ENCODE peak calls at places on chromosomes 13 and 19, in eight cellular contexts. One of them, this sample, is unnamed. For H3K4me1 and H3K9me3, the result is how much of the 10 kb centered on the place peaks cover.

GRCh38 chr13:45220403-45220802 is 19.6 kb upstream of the KCTD4 start:
- DNase-seq in ovary: no peak
- DNase-seq in body of pancreas: no peak
- DNase-seq in psoas muscle: no peak
- DNase-seq in right lobe of liver: no peak
- DNase-seq in breast epithelium: no peak
- DNase-seq in hepatocyte: no peak
- DNase-seq in aorta: no peak
- DNase-seq in this sample: no peak

GRCh38 chr19:52987221-52987620 is 24.5 kb upstream of the ZNF816 start:
- DNase-seq in ovary: no peak
- DNase-seq in body of pancreas: no peak
- DNase-seq in psoas muscle: no peak
- DNase-seq in right lobe of liver: no peak
- DNase-seq in breast epithelium: no peak
- DNase-seq in hepatocyte: no peak
- DNase-seq in aorta: no peak
- DNase-seq in this sample: no peak

GRCh38 chr13:34647379-34647778 is 294.7 kb upstream of the NBEA start:
- DNase-seq in ovary: no peak
- DNase-seq in body of pancreas: no peak
- DNase-seq in psoas muscle: no peak
- DNase-seq in right lobe of liver: no peak
- DNase-seq in breast epithelium: no peak
- DNase-seq in hepatocyte: no peak
- DNase-seq in aorta: no peak
- DNase-seq in this sample: no peak

GRCh38 chr13:32511482-32511881 is 27.1 kb downstream of the N4BP2L2 start:
- DNase-seq in ovary: no peak
- DNase-seq in body of pancreas: no peak
- DNase-seq in psoas muscle: no peak
- DNase-seq in right lobe of liver: no peak
- DNase-seq in breast epithelium: no peak
- DNase-seq in hepatocyte: no peak
- DNase-seq in aorta: no peak
- DNase-seq in this sample: no peak

GRCh38 chr13:40103864-40104263 is 448.4 kb downstream of the COG6 start:
- DNase-seq in ovary: no peak
- DNase-seq in body of pancreas: no peak
- DNase-seq in psoas muscle: no peak
- DNase-seq in right lobe of liver: no peak
- DNase-seq in breast epithelium: no peak
- DNase-seq in hepatocyte: no peak
- DNase-seq in aorta: no peak
- DNase-seq in this sample: no peak

GRCh38 chr13:99977912-99978780 is 3.4 kb upstream of the ZIC2 start:
- DNase-seq in ovary: no peak
- DNase-seq in body of pancreas: no peak
- DNase-seq in psoas muscle: no peak
- DNase-seq in right lobe of liver: no peak
- DNase-seq in breast epithelium: no peak
- DNase-seq in hepatocyte: no peak
- DNase-seq in aorta: peak
- DNase-seq in this sample: no peak

GRCh38 chr19:34411216-34411615 is 7.0 kb downstream of the PDCD2L start:
- DNase-seq in ovary: no peak
- DNase-seq in body of pancreas: no peak
- DNase-seq in psoas muscle: no peak
- DNase-seq in right lobe of liver: peak
- DNase-seq in breast epithelium: no peak
- DNase-seq in hepatocyte: no peak
- DNase-seq in aorta: no peak
- DNase-seq in this sample: no peak

GRCh38 chr19:13052447-13053232 is 50.0 kb downstream of the LYL1 start:
- DNase-seq in ovary: no peak
- DNase-seq in body of pancreas: no peak
- DNase-seq in psoas muscle: no peak
- DNase-seq in right lobe of liver: no peak
- DNase-seq in breast epithelium: no peak
- DNase-seq in hepatocyte: no peak
- DNase-seq in aorta: no peak
- DNase-seq in this sample: no peak

GRCh38 chr19:12946092-12946845 is 607 bp downstream of the RAD23A start:
- DNase-seq in ovary: peak
- DNase-seq in body of pancreas: peak
- DNase-seq in psoas muscle: peak
- DNase-seq in right lobe of liver: peak
- DNase-seq in breast epithelium: peak
- DNase-seq in hepatocyte: peak
- DNase-seq in aorta: peak
- DNase-seq in this sample: peak

GRCh38 chr19:49119411-49120324 is at the start of gene PPFIA3:
- DNase-seq in ovary: peak
- DNase-seq in body of pancreas: peak
- DNase-seq in psoas muscle: peak
- DNase-seq in right lobe of liver: peak
- DNase-seq in breast epithelium: no peak
- DNase-seq in hepatocyte: peak
- DNase-seq in aorta: peak
- DNase-seq in this sample: peak

GRCh38 chr13:44052843-44053607 is 173.3 kb downstream of the LACC1 start:
- DNase-seq in ovary: peak
- DNase-seq in body of pancreas: peak
- DNase-seq in psoas muscle: no peak
- DNase-seq in right lobe of liver: no peak
- DNase-seq in breast epithelium: peak
- DNase-seq in hepatocyte: peak
- DNase-seq in aorta: peak
- DNase-seq in this sample: no peak

GRCh38 chr13:72536668-72537399 is 190.6 kb downstream of the MZT1 start:
- DNase-seq in ovary: no peak
- DNase-seq in body of pancreas: no peak
- DNase-seq in psoas muscle: no peak
- DNase-seq in right lobe of liver: peak
- DNase-seq in breast epithelium: no peak
- DNase-seq in hepatocyte: peak
- DNase-seq in aorta: no peak
- DNase-seq in this sample: no peak

GRCh38 chr19:46925548-46925950 is 64.8 kb downstream of the ARHGAP35 start:
- DNase-seq in ovary: no peak
- DNase-seq in body of pancreas: peak
- DNase-seq in psoas muscle: no peak
- DNase-seq in right lobe of liver: peak
- DNase-seq in breast epithelium: peak
- DNase-seq in hepatocyte: peak
- DNase-seq in aorta: no peak
- DNase-seq in this sample: no peak

GRCh38 chr19:46922465-46922864 is 61.7 kb downstream of the ARHGAP35 start:
- DNase-seq in ovary: no peak
- DNase-seq in body of pancreas: no peak
- DNase-seq in psoas muscle: no peak
- DNase-seq in right lobe of liver: peak
- DNase-seq in breast epithelium: no peak
- DNase-seq in hepatocyte: no peak
- DNase-seq in aorta: no peak
- DNase-seq in this sample: no peak

GRCh38 chr19:46926201-46927071 is 65.6 kb downstream of the ARHGAP35 start:
- DNase-seq in ovary: no peak
- DNase-seq in body of pancreas: no peak
- DNase-seq in psoas muscle: no peak
- DNase-seq in right lobe of liver: peak
- DNase-seq in breast epithelium: no peak
- DNase-seq in hepatocyte: no peak
- DNase-seq in aorta: no peak
- DNase-seq in this sample: no peak

GRCh38 chr19:46927106-46927505 is 66.3 kb downstream of the ARHGAP35 start:
- DNase-seq in ovary: no peak
- DNase-seq in body of pancreas: no peak
- DNase-seq in psoas muscle: no peak
- DNase-seq in right lobe of liver: peak
- DNase-seq in breast epithelium: no peak
- DNase-seq in hepatocyte: no peak
- DNase-seq in aorta: no peak
- DNase-seq in this sample: no peak

DNA sequence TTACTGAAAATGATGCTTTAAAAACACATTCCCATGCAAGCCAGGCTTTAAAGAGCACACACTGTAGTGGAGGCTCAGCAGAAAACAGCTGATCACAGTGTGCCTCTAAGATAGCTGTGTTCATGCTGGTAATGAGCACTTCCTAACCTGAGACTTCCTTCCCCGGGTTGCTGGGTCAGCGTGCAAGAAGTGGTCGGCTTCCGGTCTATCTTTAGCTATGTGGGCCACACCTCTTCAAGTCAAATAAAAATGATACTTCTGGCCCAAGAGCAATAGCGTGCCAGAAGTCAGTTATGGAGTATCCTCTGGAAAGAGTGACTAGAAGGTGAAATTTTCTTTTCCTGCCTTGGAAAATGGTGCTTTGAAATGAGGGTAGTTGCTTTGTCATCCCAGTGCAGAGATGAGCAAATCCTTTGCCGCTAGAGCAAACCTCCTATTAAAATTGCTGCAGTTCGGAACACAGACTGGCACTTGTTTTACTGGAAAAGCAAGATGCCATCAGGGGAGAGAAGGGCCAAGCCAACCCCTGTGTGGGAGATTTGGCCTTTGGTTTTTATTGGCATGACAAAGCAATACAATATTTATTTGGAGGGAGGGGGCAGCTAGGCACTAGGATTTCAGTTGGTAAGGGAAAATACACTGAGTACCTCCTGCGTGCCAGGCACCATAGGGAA is 64.2 kb downstream of the ARHGAP35 start:
- DNase-seq in ovary: no peak
- DNase-seq in body of pancreas: no peak
- DNase-seq in psoas muscle: no peak
- DNase-seq in right lobe of liver: peak
- DNase-seq in breast epithelium: peak
- DNase-seq in hepatocyte: peak
- DNase-seq in aorta: no peak
- DNase-seq in this sample: no peak
- H3K27ac ChIP-seq in ovary: no peak
- H3K27ac ChIP-seq in body of pancreas: peak
- H3K27ac ChIP-seq in psoas muscle: peak
- H3K27ac ChIP-seq in right lobe of liver: peak
- H3K27ac ChIP-seq in breast epithelium: peak
- H3K27ac ChIP-seq in hepatocyte: peak
- H3K27ac ChIP-seq in aorta: no peak
- H3K27ac ChIP-seq in this sample: no peak

DNA sequence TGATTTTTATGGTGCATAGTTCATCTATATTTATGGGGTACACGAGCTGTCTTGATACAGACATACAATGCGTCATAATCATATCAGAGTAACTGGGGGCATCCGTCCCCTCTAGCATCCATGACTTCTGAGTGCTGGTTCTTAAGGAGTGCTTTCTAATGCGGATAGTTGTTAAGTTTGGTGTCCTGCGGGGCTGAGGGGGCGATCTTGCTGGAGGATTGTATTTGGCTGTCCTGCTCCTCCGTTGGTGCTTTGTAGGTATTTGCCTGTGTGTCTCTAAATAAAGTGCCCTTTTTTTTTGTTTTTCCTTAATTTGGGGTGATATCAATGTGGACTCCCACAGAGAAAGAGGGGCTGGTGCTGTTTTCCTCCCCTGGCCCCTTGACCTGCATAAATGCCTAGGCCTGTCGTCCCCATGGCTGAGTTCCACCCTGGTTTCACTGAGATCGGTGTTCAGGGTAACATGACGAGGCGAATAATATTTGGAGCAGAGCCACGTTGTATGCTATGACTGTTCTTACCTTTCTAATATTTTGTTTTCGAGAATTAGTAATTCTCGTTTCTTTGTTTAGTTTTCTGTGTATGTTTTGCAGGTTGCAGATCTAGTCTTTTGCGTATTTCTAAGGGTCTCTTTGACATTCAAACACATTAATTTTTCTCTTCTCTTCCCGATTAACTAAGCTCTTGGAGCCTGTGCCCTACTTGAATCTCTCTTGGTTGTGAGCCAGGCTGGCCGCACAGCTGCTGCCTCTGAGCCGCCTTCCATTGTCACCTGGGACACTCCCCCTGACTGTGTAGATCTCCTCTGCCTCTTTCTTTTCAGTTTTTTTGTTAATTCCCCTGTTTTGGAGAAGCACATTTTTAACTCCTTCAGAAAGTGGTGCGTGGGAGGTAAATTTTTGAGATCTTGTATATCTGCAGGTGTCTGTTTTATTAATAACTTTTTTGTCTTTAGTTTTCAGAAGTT is 100.3 kb downstream of the ARHGEF7 start:
- DNase-seq in ovary: no peak
- DNase-seq in body of pancreas: peak
- DNase-seq in psoas muscle: peak
- DNase-seq in right lobe of liver: no peak
- DNase-seq in breast epithelium: no peak
- DNase-seq in hepatocyte: no peak
- DNase-seq in aorta: no peak
- DNase-seq in this sample: peak
- H3K4me1 ChIP-seq in ovary: under half
- H3K4me1 ChIP-seq in body of pancreas: under half
- H3K4me1 ChIP-seq in psoas muscle: half or more
- H3K4me1 ChIP-seq in right lobe of liver: under half
- H3K4me1 ChIP-seq in breast epithelium: under half
- H3K4me1 ChIP-seq in hepatocyte: under half
- H3K4me1 ChIP-seq in aorta: under half
- H3K4me1 ChIP-seq in this sample: under half

DNA sequence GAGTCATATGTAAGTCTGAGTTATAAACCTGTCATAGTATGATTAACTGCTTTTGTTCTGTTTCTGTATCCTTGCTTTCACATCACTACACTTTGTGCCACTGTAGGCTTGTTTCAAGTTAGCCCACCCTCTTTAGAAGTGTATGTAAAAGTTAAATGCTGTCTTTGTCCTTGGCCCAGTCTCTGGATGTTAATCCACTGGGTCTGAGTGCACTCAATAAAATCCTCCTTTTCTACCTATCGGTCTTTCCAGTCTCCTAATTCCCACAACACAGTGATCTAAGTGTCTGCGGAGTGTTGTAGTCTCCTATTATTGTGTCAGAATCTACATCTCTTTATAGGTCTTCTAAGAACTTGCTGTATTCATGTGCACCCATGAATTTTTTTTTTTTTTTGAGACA is 14.1 kb downstream of the ZNF429 start:
- DNase-seq in ovary: no peak
- DNase-seq in body of pancreas: no peak
- DNase-seq in psoas muscle: no peak
- DNase-seq in right lobe of liver: no peak
- DNase-seq in breast epithelium: no peak
- DNase-seq in hepatocyte: no peak
- DNase-seq in aorta: no peak
- DNase-seq in this sample: peak
- H3K9me3 ChIP-seq in ovary: under half
- H3K9me3 ChIP-seq in body of pancreas: under half
- H3K9me3 ChIP-seq in psoas muscle: under half
- H3K9me3 ChIP-seq in right lobe of liver: under half
- H3K9me3 ChIP-seq in breast epithelium: half or more
- H3K9me3 ChIP-seq in hepatocyte: half or more
- H3K9me3 ChIP-seq in aorta: under half
- H3K9me3 ChIP-seq in this sample: under half

GRCh38 chr13:24232037-24232436 is 71.5 kb downstream of the SPATA13 start:
- DNase-seq in ovary: no peak
- DNase-seq in body of pancreas: no peak
- DNase-seq in psoas muscle: no peak
- DNase-seq in right lobe of liver: no peak
- DNase-seq in breast epithelium: no peak
- DNase-seq in hepatocyte: no peak
- DNase-seq in aorta: no peak
- DNase-seq in this sample: no peak
- H3K27ac ChIP-seq in ovary: peak
- H3K27ac ChIP-seq in body of pancreas: no peak
- H3K27ac ChIP-seq in psoas muscle: no peak
- H3K27ac ChIP-seq in right lobe of liver: no peak
- H3K27ac ChIP-seq in breast epithelium: no peak
- H3K27ac ChIP-seq in hepatocyte: no peak
- H3K27ac ChIP-seq in aorta: no peak
- H3K27ac ChIP-seq in this sample: no peak